ENCODE peak calls at places on chromosomes 6 and 20, in eight cellular contexts. B, R, N, S, U, W, X and I are unnamed samples.

GRCh38 chr6:77502966-77503365 is 39.7 kb upstream of the HTR1B start:
- DNase-seq in B (no peak), R (no peak), N (no peak), S (no peak), U (no peak), W (no peak), X (no peak), I (no peak)

GRCh38 chr6:168368063-168368835 is 48.7 kb upstream of the DACT2 start:
- DNase-seq in B (no peak), R (no peak), N (no peak), S (no peak), U (peak), W (no peak), X (no peak), I (no peak)

GRCh38 chr6:157672726-157673412 is 150.2 kb upstream of the SNX9 start:
- DNase-seq in B (no peak), R (no peak), N (no peak), S (no peak), U (no peak), W (no peak), X (peak), I (no peak)

GRCh38 chr6:166203003-166203640 is 35.5 kb upstream of the TBXT start:
- DNase-seq in B (no peak), R (no peak), N (peak), S (no peak), U (no peak), W (no peak), X (no peak), I (no peak)

GRCh38 chr20:51354191-51354768 is 188.2 kb downstream of the NFATC2 start:
- DNase-seq in B (no peak), R (no peak), N (peak), S (no peak), U (no peak), W (no peak), X (peak), I (no peak)

GRCh38 chr20:57047281-57048026 is 219.0 kb downstream of the BMP7 start:
- DNase-seq in B (peak), R (peak), N (no peak), S (no peak), U (no peak), W (no peak), X (no peak), I (no peak)

GRCh38 chr20:31945319-31945718 is 6.5 kb downstream of the PDRG1 start:
- DNase-seq in B (no peak), R (no peak), N (no peak), S (no peak), U (no peak), W (no peak), X (no peak), I (no peak)

GRCh38 chr20:48797275-48797825 is 30.4 kb downstream of the PREX1 start:
- DNase-seq in B (peak), R (no peak), N (no peak), S (no peak), U (no peak), W (no peak), X (peak), I (no peak)

GRCh38 chr20:9514461-9515210 is at the start of gene LAMP5:
- DNase-seq in B (peak), R (no peak), N (peak), S (peak), U (no peak), W (no peak), X (no peak), I (no peak)

GRCh38 chr6:82045965-82046756 is 201.4 kb downstream of the IBTK start:
- DNase-seq in B (no peak), R (no peak), N (peak), S (no peak), U (no peak), W (no peak), X (no peak), I (peak)

GRCh38 chr6:11398451-11399326 is 138.9 kb upstream of the TMEM170B start:
- DNase-seq in B (peak), R (peak), N (peak), S (no peak), U (no peak), W (no peak), X (no peak), I (no peak)

GRCh38 chr20:15867017-15867416 is 706.2 kb downstream of the KIF16B start:
- DNase-seq in B (no peak), R (no peak), N (no peak), S (no peak), U (no peak), W (no peak), X (no peak), I (no peak)

GRCh38 chr6:111260570-111261298 is 173.4 kb downstream of the SLC16A10 start:
- DNase-seq in B (peak), R (no peak), N (peak), S (no peak), U (no peak), W (no peak), X (no peak), I (no peak)

GRCh38 chr6:111258615-111259088 is 171.3 kb downstream of the SLC16A10 start:
- DNase-seq in B (no peak), R (no peak), N (no peak), S (no peak), U (no peak), W (no peak), X (no peak), I (no peak)

GRCh38 chr6:111256646-111257045 is 169.3 kb downstream of the SLC16A10 start:
- DNase-seq in B (no peak), R (peak), N (no peak), S (no peak), U (no peak), W (no peak), X (no peak), I (no peak)

GRCh38 chr6:111254779-111255166 is 167.5 kb downstream of the SLC16A10 start:
- DNase-seq in B (no peak), R (no peak), N (no peak), S (no peak), U (no peak), W (no peak), X (no peak), I (no peak)

DNA sequence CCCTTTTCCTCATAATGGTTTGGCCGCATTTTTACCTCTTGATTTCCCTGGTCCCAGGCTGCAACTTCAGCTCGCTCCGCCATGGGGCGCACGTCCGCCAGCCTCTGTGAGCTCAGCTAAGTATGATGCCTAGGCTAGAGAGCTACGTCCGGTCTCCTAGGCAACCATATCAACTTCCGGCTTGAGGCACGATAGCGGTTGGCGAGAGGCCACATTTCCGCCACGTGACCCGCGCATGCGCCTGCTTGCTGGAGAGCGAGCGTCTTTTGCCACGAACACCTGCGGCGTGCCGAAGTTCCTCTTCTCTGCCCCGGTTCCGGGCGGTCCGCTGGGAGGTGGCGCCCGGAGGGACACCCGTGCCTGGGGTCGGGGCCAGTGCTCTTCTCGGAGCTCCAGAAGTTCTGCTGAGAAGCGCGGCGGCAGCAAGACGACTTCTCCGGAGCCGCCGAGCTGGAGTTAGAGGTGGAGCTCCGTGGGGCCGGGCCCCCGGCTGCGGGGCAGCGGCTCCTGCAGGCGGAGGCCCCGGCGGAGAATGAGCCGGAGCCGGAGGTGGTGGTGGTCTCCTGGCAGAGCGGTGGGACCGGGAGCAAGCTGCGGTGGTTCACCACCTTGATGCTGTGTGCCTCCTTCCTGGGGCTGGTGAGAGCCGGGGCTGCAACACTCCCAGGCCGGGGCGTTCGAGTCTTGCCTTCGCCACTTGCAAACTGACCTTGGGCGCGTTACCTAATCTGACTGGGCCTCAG is 172.0 kb downstream of the SLC16A10 start:
- DNase-seq in B (peak), R (peak), N (peak), S (peak), U (peak), W (peak), X (peak), I (peak)
- TF ChIP-seq POLR2A in B (peak), R (peak), N (peak), S (peak), U (peak), W (peak), X (no peak), I (peak)

DNA sequence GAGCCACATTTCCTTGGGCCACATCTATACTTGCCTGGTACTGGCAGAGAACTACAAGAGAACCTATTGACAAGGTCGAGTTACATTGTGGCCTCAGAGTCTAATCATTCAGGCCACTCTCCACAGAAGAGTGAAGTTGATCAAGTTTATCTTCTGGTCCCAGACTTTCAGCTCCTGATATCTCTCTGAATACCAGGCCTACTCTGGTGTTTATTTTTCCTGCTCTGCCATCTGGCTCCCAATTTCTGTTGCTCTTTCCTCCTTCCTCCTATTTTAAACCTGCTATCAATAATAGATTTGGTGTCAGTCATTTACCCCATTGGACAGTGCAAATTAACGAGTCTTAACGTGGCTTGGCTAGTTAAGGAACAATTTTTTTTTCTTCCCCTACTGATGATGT is 46.6 kb downstream of the SCGN start:
- DNase-seq in B (no peak), R (no peak), N (no peak), S (no peak), U (no peak), W (no peak), X (no peak), I (no peak)
- TF ChIP-seq POLR2A in B (no peak), R (no peak), N (no peak), S (no peak), U (no peak), W (no peak), X (no peak), I (no peak)

GRCh38 chr6:42791706-42792320 is 10.0 kb downstream of the BICRAL start:
- DNase-seq in B (no peak), R (no peak), N (peak), S (peak), U (no peak), W (no peak), X (no peak), I (no peak)
- TF ChIP-seq POLR2A in B (no peak), R (no peak), N (no peak), S (no peak), U (no peak), W (no peak), X (no peak), I (no peak)

GRCh38 chr6:34289137-34289536 is 40.3 kb upstream of the SMIM29 start:
- DNase-seq in B (no peak), R (no peak), N (no peak), S (no peak), U (no peak), W (no peak), X (no peak), I (no peak)

GRCh38 chr6:34285571-34285970 is 36.8 kb upstream of the SMIM29 start:
- DNase-seq in B (no peak), R (no peak), N (no peak), S (no peak), U (no peak), W (no peak), X (no peak), I (no peak)

GRCh38 chr6:34281702-34282334 is 33.0 kb upstream of the SMIM29 start:
- DNase-seq in B (no peak), R (no peak), N (no peak), S (no peak), U (no peak), W (no peak), X (no peak), I (no peak)

GRCh38 chr6:34288581-34288980 is 39.8 kb upstream of the SMIM29 start:
- DNase-seq in B (peak), R (no peak), N (no peak), S (no peak), U (no peak), W (no peak), X (no peak), I (no peak)

DNA sequence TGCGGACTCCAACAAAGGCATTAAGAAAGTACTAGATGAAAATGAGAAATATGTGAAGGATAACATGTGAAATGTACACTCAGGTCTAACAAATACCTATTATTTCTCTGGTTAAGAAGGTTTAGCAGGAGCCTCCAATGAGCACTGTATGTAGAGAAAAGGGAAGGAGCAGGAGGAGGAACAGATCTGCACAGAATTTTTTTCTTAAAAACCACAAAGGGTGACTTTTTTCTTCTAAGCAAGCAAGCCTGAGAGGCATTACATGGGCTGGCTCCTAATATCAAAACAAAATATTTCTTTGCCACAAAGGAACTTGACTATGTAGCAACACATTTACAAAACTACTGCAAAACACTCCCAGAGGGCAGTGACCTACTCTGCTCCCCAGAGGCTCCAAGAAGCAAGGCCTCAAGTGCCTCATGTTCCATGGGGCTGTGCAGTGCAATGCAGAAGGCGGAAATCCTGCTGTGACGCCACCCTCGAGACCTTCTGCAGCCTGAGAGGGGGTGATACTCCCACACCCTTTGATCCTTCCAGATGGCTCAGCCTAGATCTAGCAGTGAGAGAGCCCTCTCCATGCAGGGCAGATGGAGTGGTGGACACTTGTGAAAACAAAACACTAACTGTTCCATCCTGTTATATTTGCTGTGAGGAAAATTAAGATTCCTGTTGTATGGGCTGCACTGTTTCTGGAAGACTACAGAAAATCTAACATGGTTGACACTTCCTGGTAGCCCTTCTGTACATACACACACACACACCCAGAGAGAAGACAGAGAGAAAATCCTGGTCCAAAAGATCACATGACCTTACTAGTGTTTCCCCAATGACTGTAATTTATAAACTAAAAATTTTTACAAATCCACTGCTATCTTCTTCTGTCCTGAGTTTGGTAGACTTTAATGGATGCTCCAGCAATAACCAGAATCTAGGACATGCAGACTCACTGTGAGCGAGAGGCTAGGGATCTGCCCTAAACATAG is 36.0 kb upstream of the SMIM29 start:
- DNase-seq in B (peak), R (no peak), N (peak), S (peak), U (peak), W (peak), X (peak), I (no peak)
- TF ChIP-seq POLR2A in B (peak), R (no peak), N (no peak), S (no peak), U (no peak), W (no peak), X (no peak), I (no peak)

GRCh38 chr6:30885481-30885998 is 1.2 kb downstream of the DDR1 start:
- DNase-seq in B (no peak), R (peak), N (peak), S (peak), U (no peak), W (peak), X (peak), I (peak)

GRCh38 chr6:30883476-30883742 is 910 bp upstream of the DDR1 start:
- DNase-seq in B (no peak), R (no peak), N (no peak), S (no peak), U (no peak), W (no peak), X (no peak), I (no peak)

GRCh38 chr6:30885999-30886896 is 1.9 kb downstream of the DDR1 start:
- DNase-seq in B (peak), R (peak), N (peak), S (peak), U (peak), W (peak), X (peak), I (peak)

GRCh38 chr6:30883743-30884520 is at the start of gene DDR1:
- DNase-seq in B (peak), R (peak), N (peak), S (peak), U (peak), W (peak), X (peak), I (peak)

GRCh38 chr6:30884521-30885480 is 482 bp downstream of the DDR1 start:
- DNase-seq in B (peak), R (no peak), N (peak), S (peak), U (peak), W (peak), X (peak), I (peak)
- TF ChIP-seq POLR2A in B (no peak), R (no peak), N (no peak), S (peak), U (no peak), W (peak), X (no peak), I (no peak)

GRCh38 chr6:142926494-142927273 is 18.3 kb downstream of the HIVEP2 start:
- DNase-seq in B (peak), R (peak), N (peak), S (peak), U (peak), W (peak), X (peak), I (peak)
- TF ChIP-seq POLR2A in B (no peak), R (peak), N (peak), S (peak), U (peak), W (peak), X (peak), I (peak)

GRCh38 chr6:143198312-143198711 is 137.6 kb downstream of the AIG1 start:
- DNase-seq in B (no peak), R (no peak), N (no peak), S (no peak), U (no peak), W (no peak), X (no peak), I (no peak)
- TF ChIP-seq POLR2A in B (no peak), R (no peak), N (no peak), S (no peak), U (no peak), W (no peak), X (no peak), I (no peak)